ENCODE peak calls at places on chromosomes 2 and 18, in ten cellular contexts. E is NCI-H1092, Q is AML-193, D is epithelial cell of prostate, F is right lobe of liver, S is right cardiac atrium, I is mucosa of gallbladder, H is mammary epithelial cell, C is Peyer's patch, Z is EH. N is an unnamed sample.

GRCh38 chr2:217459675-217460405 is 543.0 kb downstream of the TNS1 start:
- DNase-seq in E (no peak), C (no peak), Z (peak), H (no peak), D (no peak), Q (no peak), F (no peak), I (no peak), S (no peak), N (no peak)

GRCh38 chr2:52335727-52336126 is 1303.8 kb upstream of the NRXN1 start:
- DNase-seq in S (no peak), D (no peak), H (no peak), E (no peak), C (no peak), Z (no peak), F (no peak), I (no peak), Q (no peak), N (no peak)

GRCh38 chr18:46497129-46497528 is 159.9 kb downstream of the LOXHD1 start:
- DNase-seq in I (no peak), E (no peak), Z (peak), F (no peak), D (no peak), H (peak), S (no peak), Q (peak), C (no peak), N (peak)

GRCh38 chr2:67600472-67600871 is 203.3 kb downstream of the ETAA1 start:
- DNase-seq in C (no peak), Z (peak), S (no peak), F (no peak), Q (no peak), I (no peak), D (no peak), H (no peak), E (no peak), N (no peak)

GRCh38 chr18:61435064-61435652 is 101.9 kb downstream of the CDH20 start:
- DNase-seq in F (no peak), Q (peak), E (no peak), C (no peak), D (no peak), Z (peak), I (no peak), S (no peak), H (no peak), N (peak)

GRCh38 chr2:8427211-8427610 is 254.6 kb upstream of the ID2 start:
- DNase-seq in Q (no peak), Z (no peak), C (no peak), I (no peak), H (no peak), E (no peak), D (no peak), S (no peak), F (no peak), N (no peak)

GRCh38 chr2:120783371-120783791 is 47.7 kb downstream of the GLI2 start:
- DNase-seq in D (no peak), Z (no peak), H (no peak), S (no peak), Q (no peak), I (peak), C (no peak), E (no peak), F (no peak), N (peak)

GRCh38 chr2:175806115-175806470 is 196.0 kb downstream of the LNPK start:
- DNase-seq in C (no peak), Z (no peak), H (no peak), Q (no peak), I (no peak), D (no peak), S (no peak), E (no peak), F (no peak), N (no peak)

GRCh38 chr2:134408791-134409190 is 154.9 kb downstream of the MGAT5 start:
- DNase-seq in C (no peak), E (no peak), Z (peak), H (no peak), I (no peak), S (no peak), Q (no peak), F (no peak), D (no peak), N (peak)

GRCh38 chr2:216082805-216083204 is 1.1 kb downstream of the TMEM169 start:
- DNase-seq in S (peak), Z (no peak), H (no peak), C (no peak), E (no peak), I (no peak), F (no peak), Q (peak), D (no peak), N (no peak)

GRCh38 chr2:181607629-181608627 is 49.0 kb downstream of the CERKL start:
- DNase-seq in C (no peak), E (no peak), D (no peak), S (no peak), I (no peak), F (no peak), Q (no peak), H (no peak), Z (no peak), N (no peak)